ENCODE peak calls at places on chromosomes 2 and 18, in five cellular contexts. W is trophoblast cell, A is H9, G is mesenchymal stem cell, N is neuronal stem cell. E is an unnamed sample.

GRCh38 chr2:106537711-106538275 is 50.6 kb downstream of the CD8B2 start:
- DNase-seq in W (no peak), A (no peak), G (no peak), N (peak), E (no peak)

GRCh38 chr2:85399183-85399455 is 11.0 kb downstream of the CAPG start:
- DNase-seq in W (no peak), A (no peak), G (no peak), N (no peak), E (no peak)

GRCh38 chr2:142588269-142588668 is 289.2 kb upstream of the KYNU start:
- DNase-seq in W (peak), A (no peak), G (no peak), N (no peak), E (no peak)

GRCh38 chr2:45653584-45653983 is 2.1 kb downstream of the PRKCE start:
- DNase-seq in W (no peak), A (no peak), G (peak), N (no peak), E (no peak)

GRCh38 chr2:21715865-21716264 is 592.1 kb downstream of the TDRD15 start:
- DNase-seq in W (no peak), A (no peak), G (no peak), N (peak), E (peak)

GRCh38 chr2:206095925-206096324 is 10.0 kb upstream of the INO80D start:
- DNase-seq in W (no peak), A (no peak), G (no peak), N (no peak), E (no peak)

GRCh38 chr2:9247786-9248185 is 41.2 kb downstream of the ASAP2 start:
- DNase-seq in W (no peak), A (no peak), G (peak), N (no peak), E (no peak)

GRCh38 chr2:10978112-10978670 is 66.5 kb downstream of the KCNF1 start:
- DNase-seq in W (no peak), A (no peak), G (no peak), N (no peak), E (no peak)

DNA sequence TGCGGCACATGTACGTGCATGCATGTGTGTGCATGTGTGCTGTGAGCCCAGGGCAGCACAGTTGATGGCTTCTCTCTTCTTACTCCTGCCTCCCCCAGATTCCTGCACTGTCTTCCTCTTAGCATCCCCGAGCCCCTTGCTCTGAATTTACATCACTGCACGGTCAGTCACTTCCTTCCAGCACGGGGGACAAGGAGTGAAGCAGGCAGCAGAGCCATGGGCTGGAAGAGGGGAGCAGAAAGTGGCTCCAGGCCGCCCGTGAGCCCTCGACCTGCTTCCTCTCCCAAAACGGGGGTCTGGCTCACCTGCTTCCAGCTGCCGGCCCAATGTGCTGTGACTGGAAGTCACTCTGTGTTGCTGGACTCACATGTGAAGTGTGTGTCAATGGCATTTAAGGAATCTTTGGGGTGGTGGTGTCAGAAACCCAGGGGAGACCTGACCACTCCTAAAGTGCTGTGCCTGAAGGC is 106.1 kb downstream of the FAM210A start:
- DNase-seq in W (no peak), A (no peak), G (no peak), N (no peak), E (peak)
- H2BK5ac ChIP-seq in W (no peak), A (no peak), G (no peak), N (no peak), E (no peak)

DNA sequence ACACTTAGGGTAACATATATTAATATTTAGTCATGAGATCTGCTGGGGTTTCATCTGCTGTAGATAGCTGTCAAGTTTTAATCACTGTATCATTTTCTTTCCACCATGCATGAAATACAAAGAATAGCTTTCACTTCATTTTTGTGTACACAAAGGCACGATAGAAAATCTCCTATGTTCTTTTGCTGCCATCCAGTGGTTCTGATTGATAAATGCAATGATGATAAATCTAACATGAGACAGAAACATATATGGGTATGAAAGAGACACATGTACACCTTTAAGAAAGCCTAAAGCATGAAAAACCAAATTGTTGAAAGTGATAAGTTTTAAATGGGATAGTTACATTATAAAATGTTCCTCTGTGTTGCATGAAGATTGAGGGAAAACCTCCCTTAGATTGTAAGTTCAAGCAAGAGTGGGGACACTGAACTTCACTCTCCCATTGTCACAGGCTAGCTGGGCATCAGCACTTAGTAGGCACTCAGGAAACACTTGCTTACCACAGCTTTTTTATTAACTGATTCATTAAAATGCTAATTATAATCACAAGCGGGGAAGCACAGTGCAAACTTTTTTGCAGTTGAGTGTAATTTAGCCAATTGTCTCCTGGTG is 31.2 kb downstream of the C1D start:
- DNase-seq in W (peak), A (no peak), G (peak), N (peak), E (peak)
- H2BK120ac ChIP-seq in W (no peak), A (no peak), G (no peak), N (no peak), E (no peak)

GRCh38 chr2:149767516-149767974 is 180.0 kb upstream of the MMADHC start:
- DNase-seq in W (no peak), A (no peak), G (peak), N (no peak), E (peak)
- H2BK5ac ChIP-seq in W (no peak), A (no peak), G (peak), N (no peak), E (no peak)

GRCh38 chr2:3526871-3527270 is 7.5 kb upstream of the ADI1 start:
- DNase-seq in W (no peak), A (no peak), G (no peak), N (no peak), E (no peak)

GRCh38 chr2:3523551-3524041 is 4.3 kb upstream of the ADI1 start:
- DNase-seq in W (peak), A (no peak), G (peak), N (no peak), E (no peak)

GRCh38 chr2:3519255-3520190 is at the start of gene ADI1:
- DNase-seq in W (peak), A (peak), G (peak), N (no peak), E (peak)

GRCh38 chr2:3520591-3520990 is 1.3 kb upstream of the ADI1 start:
- DNase-seq in W (no peak), A (no peak), G (no peak), N (no peak), E (no peak)

DNA sequence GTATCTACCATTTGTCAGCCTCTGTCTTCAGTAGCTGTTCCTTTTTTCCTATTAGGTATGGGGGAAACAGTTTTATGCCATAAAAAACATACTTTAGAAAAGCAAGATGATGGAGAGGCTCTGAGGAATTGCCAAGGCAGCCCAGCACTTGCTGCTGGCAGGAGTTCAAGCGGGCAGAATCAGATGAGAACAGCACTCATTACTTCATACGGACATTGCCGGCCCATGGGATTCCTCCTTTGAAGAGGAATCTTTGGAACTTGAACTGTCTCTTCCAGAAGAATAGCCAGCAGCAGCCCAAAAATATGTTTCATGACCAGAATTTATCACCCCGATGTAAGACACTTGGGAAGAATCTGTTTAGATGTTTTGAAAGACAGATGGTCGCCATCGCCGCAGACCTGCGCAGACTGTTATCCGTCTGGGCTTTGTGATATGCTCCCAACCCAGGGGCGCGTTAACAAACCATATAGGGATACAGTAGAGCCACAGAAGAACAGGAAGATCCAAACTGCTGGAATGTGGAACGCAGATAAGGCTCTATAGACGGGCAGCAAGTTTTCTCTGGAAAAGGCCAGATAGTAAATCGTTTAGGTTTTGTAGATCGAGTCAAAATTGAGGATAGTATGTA is 3.6 kb upstream of the ADI1 start:
- DNase-seq in W (peak), A (no peak), G (peak), N (no peak), E (no peak)
- H2BK120ac ChIP-seq in W (no peak), A (no peak), G (no peak), N (no peak), E (no peak)

DNA sequence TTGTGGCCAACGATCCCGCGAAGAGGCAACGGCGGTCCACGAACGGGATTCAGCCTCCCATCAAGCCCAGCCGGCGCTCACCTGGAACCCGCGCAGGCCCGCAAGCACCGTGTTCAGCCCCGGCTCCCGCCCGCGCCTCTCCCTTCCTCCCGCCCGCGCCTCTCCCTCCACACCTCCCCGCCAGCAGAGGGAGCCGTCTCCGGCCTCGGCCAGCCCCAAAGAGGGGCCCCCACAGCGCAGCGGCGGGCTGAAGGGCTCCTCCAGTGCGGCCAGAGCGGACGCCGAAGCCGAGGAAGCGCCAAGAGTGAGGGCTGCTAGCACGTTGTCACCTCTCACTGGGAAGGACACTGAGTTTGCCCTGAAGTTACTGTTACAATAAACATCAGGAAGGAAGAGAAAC is 55.3 kb upstream of the LAPTM4A start:
- DNase-seq in W (no peak), A (peak), G (no peak), N (peak), E (peak)
- H2BK5ac ChIP-seq in W (peak), A (no peak), G (no peak), N (no peak), E (no peak)

DNA sequence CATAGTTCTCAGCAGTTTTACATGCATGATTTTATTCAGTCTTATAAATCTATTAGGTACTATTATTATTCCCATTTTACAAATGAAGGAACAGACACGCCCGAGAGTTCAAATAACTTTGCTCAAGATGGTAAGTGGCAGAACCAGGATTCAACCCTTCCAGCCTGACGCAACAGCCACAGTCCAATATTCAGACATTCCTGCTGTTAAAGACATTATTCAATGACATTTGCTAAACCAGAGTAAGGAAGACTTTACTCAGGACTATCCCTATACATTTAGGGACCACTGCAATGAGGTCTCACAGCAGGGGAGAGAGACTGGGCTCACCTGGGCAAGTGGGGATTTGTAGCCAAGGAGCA is 29.4 kb upstream of the IGFBP2 start:
- DNase-seq in W (no peak), A (no peak), G (no peak), N (no peak), E (no peak)
- H2BK120ac ChIP-seq in W (no peak), A (no peak), G (no peak), N (no peak), E (no peak)

DNA sequence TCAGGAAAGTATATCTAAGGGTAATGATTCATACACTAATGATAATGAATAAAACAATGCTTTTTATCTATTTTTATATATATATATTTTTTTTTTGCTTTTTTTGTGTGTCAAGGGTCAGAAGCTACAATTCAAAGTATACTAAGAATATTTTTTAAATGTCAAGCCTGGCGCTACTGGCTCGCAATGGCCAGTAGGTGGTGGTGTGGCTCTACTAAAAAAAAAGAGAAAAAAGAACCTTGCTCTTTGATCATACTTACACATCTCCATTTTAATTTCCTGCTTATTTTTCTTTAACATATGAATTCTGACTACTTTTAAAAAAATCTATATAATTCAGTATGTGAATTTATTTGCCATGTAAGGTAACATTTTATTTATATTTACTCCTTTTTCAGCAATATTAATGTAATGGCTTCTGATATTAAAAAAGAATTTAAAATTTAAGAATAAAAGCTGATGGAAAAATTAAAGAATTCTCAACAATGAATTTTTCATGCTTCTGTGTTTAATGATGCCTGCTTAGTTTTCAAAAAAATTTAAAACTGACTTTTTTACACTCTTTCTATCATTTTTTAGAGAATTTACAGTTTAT is 232.9 kb downstream of the GULP1 start:
- DNase-seq in W (peak), A (no peak), G (peak), N (no peak), E (peak)
- H2BK5ac ChIP-seq in W (no peak), A (no peak), G (no peak), N (no peak), E (no peak)

GRCh38 chr2:132562245-132562644 is 107.8 kb downstream of the LYPD1 start:
- DNase-seq in W (no peak), A (no peak), G (no peak), N (no peak), E (no peak)
- H2BK120ac ChIP-seq in W (no peak), A (no peak), G (no peak), N (no peak), E (no peak)